ENCODE peak calls at places on chromosome 1, in nine cellular contexts. F, K, L, W, Z, J, S, V and E are unnamed samples.

GRCh38 chr1:208652300-208653160 is 408.3 kb upstream of the PLXNA2 start:
- DNase-seq in F (peak), K (peak), L (peak), W (peak), Z (peak), J (peak), S (peak), V (peak), E (peak)

GRCh38 chr1:53473463-53473862 is 14.3 kb downstream of the DMRTB1 start:
- DNase-seq in F (no peak), K (no peak), L (no peak), W (no peak), Z (no peak), J (peak), S (no peak), V (no peak), E (no peak)

GRCh38 chr1:183634429-183635065 is 1.0 kb downstream of the ARPC5 start:
- DNase-seq in F (no peak), K (no peak), L (no peak), W (peak), Z (no peak), J (no peak), S (no peak), V (no peak), E (no peak)

GRCh38 chr1:156368889-156369684 is at the start of gene RHBG:
- DNase-seq in F (no peak), K (peak), L (no peak), W (peak), Z (peak), J (peak), S (peak), V (no peak), E (no peak)

GRCh38 chr1:235679005-235679404 is 29.4 kb upstream of the GNG4 start:
- DNase-seq in F (no peak), K (no peak), L (no peak), W (no peak), Z (no peak), J (no peak), S (no peak), V (no peak), E (no peak)

GRCh38 chr1:116154536-116154935 is 43.3 kb downstream of the MAB21L3 start:
- DNase-seq in F (no peak), K (no peak), L (no peak), W (no peak), Z (no peak), J (no peak), S (no peak), V (no peak), E (no peak)

GRCh38 chr1:5333326-5333725 is 658.9 kb downstream of the NPHP4 start:
- DNase-seq in F (no peak), K (no peak), L (no peak), W (no peak), Z (no peak), J (no peak), S (no peak), V (no peak), E (no peak)

GRCh38 chr1:64839732-64840405 is 95.0 kb downstream of the RAVER2 start:
- DNase-seq in F (no peak), K (no peak), L (no peak), W (no peak), Z (peak), J (no peak), S (no peak), V (no peak), E (no peak)

GRCh38 chr1:117795190-117795589 is 134.2 kb downstream of the GDAP2 start:
- DNase-seq in F (no peak), K (no peak), L (no peak), W (peak), Z (no peak), J (peak), S (no peak), V (no peak), E (peak)

GRCh38 chr1:65001238-65001792 is 35.0 kb upstream of the JAK1 start:
- DNase-seq in F (peak), K (peak), L (peak), W (no peak), Z (no peak), J (peak), S (no peak), V (no peak), E (no peak)

GRCh38 chr1:29967261-29967660 is 730.9 kb downstream of the PTPRU start:
- DNase-seq in F (no peak), K (no peak), L (no peak), W (no peak), Z (no peak), J (no peak), S (no peak), V (no peak), E (no peak)